ENCODE peak calls at places on chromosomes 6 and 20, in eight cellular contexts. C is cardiac fibroblast, Q is psoas muscle, D is fibroblast of pulmonary artery, Y is left ventricle myocardium inferior, A is fibroblast of mammary gland, J is esophagus muscularis mucosa, G is tibial nerve. R is an unnamed sample.

GRCh38 chr6:32116674-32117073 is 7.5 kb upstream of the TNXB start:
- DNase-seq in Q (no peak), G (no peak), D (no peak), C (peak), J (no peak), Y (no peak), A (no peak), R (no peak)

GRCh38 chr20:58682656-58683055 is 9.9 kb upstream of the NPEPL1 start:
- DNase-seq in C (peak), J (no peak), D (peak), A (peak), Q (no peak), Y (no peak), G (no peak), R (no peak)

GRCh38 chr20:50306478-50307423 is 116.1 kb downstream of the CEBPB start:
- DNase-seq in J (no peak), C (no peak), A (no peak), Y (no peak), G (no peak), Q (no peak), D (no peak), R (no peak)

GRCh38 chr6:111843347-111844147 is 29.7 kb downstream of the FYN start:
- DNase-seq in D (no peak), J (peak), Y (no peak), C (no peak), Q (no peak), A (no peak), G (no peak), R (no peak)

GRCh38 chr6:28353981-28354676 is 4.4 kb downstream of the ZKSCAN3 start:
- DNase-seq in A (peak), C (peak), J (peak), D (peak), Q (peak), G (no peak), Y (peak), R (peak)

GRCh38 chr6:97021194-97021593 is 96.7 kb downstream of the KLHL32 start:
- DNase-seq in J (no peak), Y (no peak), G (no peak), D (no peak), Q (no peak), A (no peak), C (no peak), R (no peak)

GRCh38 chr6:158536891-158537798 is 22.7 kb upstream of the TMEM181 start:
- DNase-seq in C (no peak), J (no peak), A (peak), D (peak), G (no peak), Q (no peak), Y (no peak), R (no peak)

GRCh38 chr6:35181933-35182612 is 31.7 kb upstream of the SCUBE3 start:
- DNase-seq in Q (peak), A (peak), Y (peak), D (peak), J (no peak), C (peak), G (peak), R (peak)

GRCh38 chr20:5945963-5946362 is 4.4 kb downstream of the TRMT6 start:
- DNase-seq in G (no peak), J (no peak), Q (no peak), C (peak), D (peak), Y (no peak), A (peak), R (peak)

GRCh38 chr6:158487495-158487894 is 72.4 kb upstream of the TMEM181 start:
- DNase-seq in Q (no peak), Y (no peak), G (no peak), A (peak), C (peak), D (no peak), J (no peak), R (no peak)

GRCh38 chr20:4110885-4111284 is 95.5 kb upstream of the RNF24 start:
- DNase-seq in A (no peak), Q (no peak), Y (no peak), C (no peak), J (no peak), D (no peak), G (no peak), R (no peak)

GRCh38 chr6:82980086-82980485 is 85.6 kb downstream of the UBE3D start:
- DNase-seq in D (peak), C (peak), Q (no peak), G (no peak), Y (no peak), A (peak), J (no peak), R (no peak)

GRCh38 chr6:106477790-106478189 is 117.3 kb downstream of the CRYBG1 start:
- DNase-seq in G (no peak), D (no peak), Q (no peak), A (no peak), J (no peak), Y (no peak), C (no peak), R (no peak)

GRCh38 chr6:135202821-135203220 is 21.7 kb downstream of the MYB start:
- DNase-seq in J (no peak), G (no peak), C (no peak), A (no peak), D (no peak), Y (no peak), Q (no peak), R (no peak)
- TF ChIP-seq CTCF in J (no peak), G (no peak), C (no peak), A (no peak), D (no peak), Y (no peak), Q (no peak), R (no peak)

DNA sequence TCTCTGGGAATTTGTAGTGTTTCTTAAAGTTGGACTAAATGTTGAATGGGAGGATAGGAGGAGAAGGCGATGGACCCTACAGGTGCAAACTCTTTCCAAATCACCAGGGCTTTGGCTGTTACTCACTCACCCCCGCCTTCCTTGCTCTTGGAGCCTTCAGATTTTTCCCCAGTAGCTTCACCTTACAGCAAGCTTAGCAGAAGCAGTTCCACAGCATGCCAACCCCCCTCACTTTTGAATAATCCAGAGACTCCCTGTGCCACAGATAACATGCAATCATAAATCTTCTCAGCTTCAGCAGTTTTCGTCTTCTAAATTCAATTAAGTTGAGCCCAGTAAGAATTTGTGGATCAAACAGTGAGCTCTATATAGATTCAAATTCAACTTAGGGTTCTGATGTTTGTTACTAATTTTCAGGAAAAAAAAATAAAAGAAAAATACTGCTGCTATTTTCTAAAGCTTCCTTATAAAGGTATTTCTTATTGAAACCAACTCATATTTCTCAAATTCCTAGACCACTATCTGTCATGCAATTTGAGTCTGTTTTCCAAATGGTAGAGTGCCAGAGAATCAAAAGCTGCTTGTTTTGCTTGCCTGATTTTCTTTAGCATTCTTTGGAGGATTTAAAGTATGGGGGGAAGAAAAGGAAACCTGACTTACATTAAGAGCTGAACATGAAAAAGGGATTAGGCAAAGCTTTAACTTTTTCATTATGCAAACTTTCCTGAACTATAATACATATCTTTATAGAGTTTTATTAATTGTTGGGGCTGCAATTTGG is 166.4 kb downstream of the EYA4 start:
- DNase-seq in Q (no peak), J (no peak), Y (no peak), D (no peak), C (no peak), A (no peak), G (no peak), R (no peak)
- H3K4me3 ChIP-seq in Q (no peak), J (no peak), Y (no peak), D (no peak), C (no peak), A (no peak), G (no peak), R (no peak)

GRCh38 chr6:36328600-36328999 is 8.1 kb downstream of the BNIP5 start:
- DNase-seq in A (no peak), Q (no peak), J (no peak), C (no peak), G (no peak), D (no peak), Y (no peak), R (no peak)
- TF ChIP-seq CTCF in A (no peak), Q (no peak), J (no peak), C (no peak), G (no peak), D (no peak), Y (no peak), R (no peak)

GRCh38 chr6:167827588-167828324 is 1.0 kb downstream of the AFDN start:
- DNase-seq in J (no peak), C (peak), Y (peak), Q (peak), D (peak), A (no peak), G (no peak), R (peak)
- H3K4me3 ChIP-seq in J (peak), C (peak), Y (peak), Q (peak), D (peak), A (peak), G (peak), R (peak)